ENCODE peak calls at places on chromosomes 11 and 22, in seven cellular contexts. Q is PC-3, P is tibial artery, T is Caco-2, F is aorta, O is colonic mucosa, G is pancreas. B is an unnamed sample.

GRCh38 chr22:43289976-43290663 is 53.1 kb downstream of the SCUBE1 start:
- DNase-seq in Q (no peak), P (peak; percentile 62), T (no peak), F (peak; percentile 83), O (no peak), G (no peak), B (peak; percentile 57)

GRCh38 chr11:57202282-57202681 is 20.5 kb downstream of the LRRC55 start:
- DNase-seq in Q (no peak), P (peak; percentile 39), T (no peak), F (no peak), O (no peak), G (no peak), B (peak; percentile 54)

GRCh38 chr11:59523541-59523940 is 12.2 kb downstream of the OR4D9 start:
- DNase-seq in Q (peak; percentile 17), P (no peak), T (peak; percentile 34), F (no peak), O (no peak), G (no peak), B (no peak)

GRCh38 chr11:33291004-33291777 is 34.0 kb downstream of the HIPK3 start:
- DNase-seq in Q (peak; percentile 28), P (no peak), T (no peak), F (no peak), O (no peak), G (no peak), B (no peak)

GRCh38 chr11:95674669-95675358 is 114.8 kb downstream of the FAM76B start:
- DNase-seq in Q (no peak), P (no peak), T (no peak), F (no peak), O (no peak), G (no peak), B (no peak)

GRCh38 chr11:7251836-7252682 is at the start of gene SYT9:
- DNase-seq in Q (peak; percentile 66), P (no peak), T (no peak), F (peak; percentile 79), O (peak; percentile 34), G (peak; percentile 86), B (no peak)

GRCh38 chr22:21690401-21690801 is 24.6 kb downstream of the PPIL2 start:
- DNase-seq in Q (no peak), P (no peak), T (no peak), F (no peak), O (no peak), G (no peak), B (no peak)

GRCh38 chr11:125451400-125452124 is 44.5 kb downstream of the FEZ1 start:
- DNase-seq in Q (no peak), P (peak; percentile 57), T (peak; percentile 41), F (peak; percentile 84), O (peak; percentile 44), G (no peak), B (peak; percentile 72)

GRCh38 chr11:104339383-104339831 is 175.5 kb upstream of the PDGFD start:
- DNase-seq in Q (no peak), P (no peak), T (no peak), F (no peak), O (no peak), G (no peak), B (no peak)

GRCh38 chr11:33735166-33735425 is 1.1 kb downstream of the CD59 start:
- DNase-seq in Q (no peak), P (no peak), T (peak; percentile 15), F (no peak), O (peak; percentile 43), G (no peak), B (no peak)

GRCh38 chr11:114178656-114179055 is 117.5 kb upstream of the NNMT start:
- DNase-seq in Q (no peak), P (no peak), T (no peak), F (peak; percentile 19), O (no peak), G (no peak), B (no peak)
- H3K27me3 ChIP-seq in Q (peaks cover 100% of the 10 kb centered on the region), P (no peaks in the 10 kb centered on the region), T (no peaks in the 10 kb centered on the region), F (no peaks in the 10 kb centered on the region), O (no peaks in the 10 kb centered on the region), G (no peaks in the 10 kb centered on the region), B (no peaks in the 10 kb centered on the region)

GRCh38 chr11:118996926-118997626 is 862 bp upstream of the CENATAC start:
- DNase-seq in Q (peak; percentile 31), P (no peak), T (peak; percentile 41), F (no peak), O (no peak), G (no peak), B (no peak)
- H3K36me3 ChIP-seq in Q (peaks cover 21% of the 10 kb centered on the region), P (peaks cover 16% of the 10 kb centered on the region), T (peaks cover 10% of the 10 kb centered on the region), F (no peaks in the 10 kb centered on the region), O (no peaks in the 10 kb centered on the region), G (peaks cover 8% of the 10 kb centered on the region), B (peaks cover 32% of the 10 kb centered on the region)

GRCh38 chr11:20161923-20162322 is 1.6 kb upstream of the DBX1 start:
- DNase-seq in Q (no peak), P (no peak), T (no peak), F (no peak), O (no peak), G (no peak), B (no peak)

GRCh38 chr11:20162340-20162739 is 2.1 kb upstream of the DBX1 start:
- DNase-seq in Q (no peak), P (no peak), T (no peak), F (no peak), O (no peak), G (no peak), B (no peak)

GRCh38 chr11:20159680-20160381 is 444 bp downstream of the DBX1 start:
- DNase-seq in Q (no peak), P (no peak), T (no peak), F (no peak), O (no peak), G (no peak), B (no peak)

GRCh38 chr11:20160425-20161229 is at the start of gene DBX1:
- DNase-seq in Q (no peak), P (no peak), T (no peak), F (no peak), O (no peak), G (no peak), B (no peak)

GRCh38 chr11:20161230-20161918 is 1.1 kb upstream of the DBX1 start:
- DNase-seq in Q (no peak), P (no peak), T (no peak), F (no peak), O (no peak), G (no peak), B (no peak)
- H3K27me3 ChIP-seq in Q (peaks cover 80% of the 10 kb centered on the region), P (peaks cover 99% of the 10 kb centered on the region), T (no peaks in the 10 kb centered on the region), F (no peaks in the 10 kb centered on the region), O (peaks cover 81% of the 10 kb centered on the region), G (peaks cover 23% of the 10 kb centered on the region), B (peaks cover 100% of the 10 kb centered on the region)

DNA sequence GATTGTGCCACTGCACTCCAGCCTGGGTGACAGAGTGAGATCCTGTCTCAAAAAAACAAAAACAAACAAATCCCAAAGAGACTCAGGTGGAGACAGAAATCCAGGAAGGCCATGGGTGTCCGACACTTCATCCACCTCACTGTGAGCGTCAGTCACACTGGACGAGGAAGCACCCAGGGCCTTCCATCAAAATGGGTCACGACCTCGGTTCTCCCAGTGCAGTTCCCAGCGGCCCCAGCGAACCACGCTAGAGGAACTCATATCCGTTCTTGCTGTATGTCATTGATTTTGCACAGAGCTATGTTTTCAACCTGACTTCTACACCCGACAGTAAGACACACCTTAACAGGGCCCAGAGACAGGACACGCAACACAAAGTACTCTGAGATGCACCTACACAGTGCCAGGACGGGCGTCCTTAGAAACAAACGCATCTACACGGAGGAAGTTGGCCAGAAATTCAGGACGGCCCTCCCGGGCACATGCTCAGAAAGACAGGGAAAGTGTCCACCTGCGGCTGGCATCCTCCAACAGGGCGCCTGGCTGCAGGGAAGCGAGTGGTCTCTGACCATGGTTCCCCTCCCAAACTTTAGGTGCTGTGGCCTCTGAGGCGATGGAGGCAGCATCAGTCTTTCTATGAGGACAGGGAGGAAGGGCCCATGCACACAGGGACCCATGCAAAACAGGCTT is 410.5 kb downstream of the CTTN start:
- DNase-seq in Q (no peak), P (no peak), T (no peak), F (no peak), O (no peak), G (peak; percentile 49), B (no peak)
- H3K36me3 ChIP-seq in Q (no peaks in the 10 kb centered on the region), P (no peaks in the 10 kb centered on the region), T (peaks cover 19% of the 10 kb centered on the region), F (no peaks in the 10 kb centered on the region), O (no peaks in the 10 kb centered on the region), G (no peaks in the 10 kb centered on the region), B (no peaks in the 10 kb centered on the region)

GRCh38 chr22:36460202-36460601 is 21.2 kb downstream of the TXN2 start:
- DNase-seq in Q (no peak), P (no peak), T (no peak), F (no peak), O (no peak), G (no peak), B (no peak)
- H3K27me3 ChIP-seq in Q (no peaks in the 10 kb centered on the region), P (no peaks in the 10 kb centered on the region), T (no peaks in the 10 kb centered on the region), F (no peaks in the 10 kb centered on the region), O (no peaks in the 10 kb centered on the region), G (no peaks in the 10 kb centered on the region), B (no peaks in the 10 kb centered on the region)

GRCh38 chr11:107439586-107440201 is 17.9 kb downstream of the CWF19L2 start:
- DNase-seq in Q (no peak), P (no peak), T (no peak), F (no peak), O (no peak), G (no peak), B (no peak)
- H3K36me3 ChIP-seq in Q (peaks cover 21% of the 10 kb centered on the region), P (peaks cover 22% of the 10 kb centered on the region), T (peaks cover 5% of the 10 kb centered on the region), F (peaks cover 2% of the 10 kb centered on the region), O (no peaks in the 10 kb centered on the region), G (no peaks in the 10 kb centered on the region), B (peaks cover 54% of the 10 kb centered on the region)

DNA sequence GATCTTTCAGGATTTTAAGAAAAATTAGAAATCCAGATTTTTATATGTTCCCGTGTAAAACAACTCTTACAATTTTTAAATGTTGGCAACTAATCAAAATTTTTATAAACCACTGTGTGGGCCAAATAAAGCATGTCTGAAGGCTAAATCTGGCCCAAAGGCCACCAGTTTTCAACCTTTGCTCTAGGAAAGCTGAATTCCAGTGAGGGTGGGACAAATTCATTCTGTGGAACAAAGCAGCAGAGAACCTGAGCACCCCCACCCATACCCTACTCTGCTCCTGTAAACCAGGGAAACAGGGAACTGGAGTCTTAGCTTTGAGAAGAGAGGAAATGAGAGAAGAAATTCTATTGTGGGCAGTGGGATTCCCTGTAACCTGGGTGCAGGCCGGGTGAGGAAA is 20.6 kb downstream of the LRRC32 start:
- DNase-seq in Q (no peak), P (no peak), T (no peak), F (no peak), O (no peak), G (no peak), B (no peak)
- H3K27me3 ChIP-seq in Q (peaks cover 47% of the 10 kb centered on the region), P (no peaks in the 10 kb centered on the region), T (no peaks in the 10 kb centered on the region), F (no peaks in the 10 kb centered on the region), O (no peaks in the 10 kb centered on the region), G (no peaks in the 10 kb centered on the region), B (no peaks in the 10 kb centered on the region)

DNA sequence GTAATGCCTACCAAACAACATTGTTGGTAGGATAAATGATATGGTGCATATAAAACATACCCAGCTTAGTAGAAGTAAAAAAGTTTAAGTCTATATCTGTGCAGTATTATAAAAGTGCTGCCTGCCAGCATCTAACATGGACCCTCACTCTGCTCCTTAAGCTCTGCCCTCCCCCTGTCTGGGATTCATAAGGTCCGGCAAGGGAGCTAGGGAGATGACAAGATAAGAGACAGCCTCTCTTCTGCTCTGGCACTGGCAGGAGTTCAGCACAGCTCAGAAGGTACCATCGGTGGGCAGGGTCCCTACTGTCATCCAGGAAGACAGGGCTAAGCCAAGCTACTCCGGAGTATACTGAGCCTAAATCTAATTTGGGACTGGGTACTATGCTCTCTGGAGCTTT is 42.8 kb downstream of the TRIM66 start:
- DNase-seq in Q (no peak), P (no peak), T (no peak), F (no peak), O (no peak), G (no peak), B (no peak)
- H3K36me3 ChIP-seq in Q (peaks cover 9% of the 10 kb centered on the region), P (peaks cover 53% of the 10 kb centered on the region), T (no peaks in the 10 kb centered on the region), F (no peaks in the 10 kb centered on the region), O (no peaks in the 10 kb centered on the region), G (peaks cover 3% of the 10 kb centered on the region), B (peaks cover 71% of the 10 kb centered on the region)